ENCODE peak calls at places on chromosomes 4 and X, in seven cellular contexts. J is H9, A is IMR-90, D is neuronal stem cell, V is trophoblast cell, L is H1, T is mesenchymal stem cell. H is an unnamed sample.

GRCh38 chr4:69583543-69583942 is 55.9 kb downstream of the UGT2A2 start:
- DNase-seq in V (no peak), D (no peak), A (no peak), J (no peak), T (no peak), L (no peak), H (no peak)

GRCh38 chr4:148054275-148054674 is 322.4 kb downstream of the ARHGAP10 start:
- DNase-seq in T (no peak), A (no peak), D (no peak), J (no peak), V (no peak), L (no peak), H (no peak)

GRCh38 chr4:176781739-176782100 is 11.0 kb downstream of the VEGFC start:
- DNase-seq in V (no peak), D (no peak), J (no peak), A (no peak), L (no peak), T (no peak), H (no peak)

GRCh38 chr4:80751200-80751599 is 279.3 kb upstream of the BMP3 start:
- DNase-seq in D (no peak), V (no peak), L (no peak), T (no peak), J (peak), A (no peak), H (peak)

GRCh38 chr4:19694829-19695228 is 556.9 kb upstream of the SLIT2 start:
- DNase-seq in J (no peak), L (no peak), V (no peak), D (no peak), A (no peak), T (no peak), H (no peak)

GRCh38 chrX:21806691-21807090 is 32.7 kb upstream of the MBTPS2 start:
- DNase-seq in A (peak), T (no peak), V (peak), L (no peak), D (no peak), J (no peak), H (no peak)

GRCh38 chrX:114997779-114998178 is 19.6 kb downstream of the IL13RA2 start:
- DNase-seq in J (no peak), T (no peak), L (no peak), V (no peak), A (no peak), D (no peak), H (no peak)

GRCh38 chrX:130110379-130111219 is at the start of gene ELF4:
- DNase-seq in T (peak), L (no peak), A (peak), V (peak), D (no peak), J (no peak), H (peak)

GRCh38 chr4:113825272-113825671 is 63.7 kb upstream of the CAMK2D start:
- DNase-seq in L (no peak), V (no peak), A (no peak), T (no peak), J (no peak), D (no peak), H (no peak)

GRCh38 chr4:24871176-24871575 is 41.7 kb downstream of the CCDC149 start:
- DNase-seq in J (no peak), L (no peak), V (no peak), T (no peak), D (no peak), A (no peak), H (no peak)

GRCh38 chr4:24513718-24514117 is 70.6 kb downstream of the DHX15 start:
- DNase-seq in J (no peak), L (no peak), T (no peak), A (peak), D (no peak), V (no peak), H (no peak)

GRCh38 chr4:37717575-37717974 is 31.4 kb upstream of the RELL1 start:
- DNase-seq in T (peak), J (no peak), L (no peak), D (no peak), V (peak), A (peak), H (no peak)

GRCh38 chr4:93828830-93829530 is 427 bp downstream of the ATOH1 start:
- DNase-seq in D (peak), V (no peak), J (peak), L (peak), A (no peak), T (no peak), H (peak)

GRCh38 chr4:120443111-120443510 is 376.5 kb upstream of the MAD2L1 start:
- DNase-seq in T (no peak), J (no peak), A (no peak), L (no peak), D (no peak), V (no peak), H (no peak)

GRCh38 chr4:112031712-112032328 is 113.4 kb upstream of the FAM241A start:
- DNase-seq in L (no peak), J (no peak), D (peak), V (peak), T (peak), A (peak), H (peak)

GRCh38 chrX:135596495-135596894 is 76.0 kb downstream of the INTS6L start:
- DNase-seq in V (peak), D (peak), T (peak), J (peak), L (peak), A (peak), H (peak)

GRCh38 chr4:38688676-38689355 is 24.8 kb downstream of the KLF3 start:
- DNase-seq in A (no peak), D (no peak), L (no peak), V (no peak), J (no peak), T (no peak), H (no peak)

GRCh38 chrX:5957506-5957905 is 271.2 kb downstream of the NLGN4X start:
- DNase-seq in T (peak), A (no peak), L (no peak), D (no peak), J (no peak), V (peak), H (no peak)

GRCh38 chrX:9995855-9996339 is 28.7 kb downstream of the CLDN34 start:
- DNase-seq in V (peak), J (peak), T (peak), A (peak), D (no peak), L (peak), H (peak)

GRCh38 chr4:6460876-6461275 is 11.5 kb downstream of the PPP2R2C start:
- DNase-seq in T (no peak), L (peak), D (no peak), A (no peak), V (no peak), J (peak), H (no peak)

GRCh38 chr4:138875886-138876608 is 139.5 kb upstream of the NOCT start:
- DNase-seq in J (no peak), D (no peak), T (peak), V (peak), L (no peak), A (peak), H (peak)

GRCh38 chrX:53125506-53125905 is 31.6 kb downstream of the KANTR start:
- DNase-seq in J (no peak), V (no peak), T (no peak), A (peak), L (no peak), D (no peak), H (no peak)

GRCh38 chr4:26342328-26343040 is 21.7 kb downstream of the RBPJ start:
- DNase-seq in A (peak), T (peak), L (no peak), V (peak), J (no peak), D (no peak), H (no peak)

GRCh38 chr4:2961411-2962098 is 1.7 kb downstream of the NOP14 start:
- DNase-seq in J (peak), V (peak), A (no peak), D (peak), L (no peak), T (peak), H (peak)

GRCh38 chr4:78704981-78705757 is 71.0 kb upstream of the BMP2K start:
- DNase-seq in T (no peak), A (peak), J (no peak), D (no peak), V (no peak), L (no peak), H (no peak)

GRCh38 chr4:79638735-79639134 is 230.7 kb upstream of the GK2 start:
- DNase-seq in A (no peak), J (no peak), D (no peak), V (no peak), T (no peak), L (no peak), H (no peak)

GRCh38 chrX:151973851-151974335 is 583 bp downstream of the GABRE start:
- DNase-seq in A (no peak), D (no peak), T (peak), L (no peak), V (no peak), J (peak), H (peak)

GRCh38 chrX:13159886-13160285 is 115.5 kb upstream of the FAM9C start:
- DNase-seq in L (no peak), V (no peak), D (no peak), J (no peak), T (no peak), A (no peak), H (no peak)

GRCh38 chr4:87270144-87270543 is 49.7 kb upstream of the KLHL8 start:
- DNase-seq in D (peak), T (peak), J (peak), L (no peak), A (peak), V (peak), H (peak)

GRCh38 chr4:120749445-120750151 is 172.9 kb downstream of the PRDM5 start:
- DNase-seq in J (no peak), D (no peak), A (no peak), L (no peak), T (no peak), V (no peak), H (no peak)

GRCh38 chr4:175290401-175290800 is 372.2 kb downstream of the ADAM29 start:
- DNase-seq in A (peak), L (no peak), V (no peak), D (no peak), J (no peak), T (no peak), H (no peak)

GRCh38 chrX:150507251-150507856 is 61.1 kb upstream of the MTM1 start:
- DNase-seq in A (no peak), J (peak), T (no peak), L (peak), V (no peak), D (no peak), H (peak)

GRCh38 chr4:40856836-40857362 is 107.1 kb downstream of the NSUN7 start:
- DNase-seq in T (peak), D (peak), V (peak), A (peak), J (peak), L (peak), H (peak)

GRCh38 chr4:129043523-129043922 is 49.8 kb downstream of the SCLT1 start:
- DNase-seq in V (peak), T (peak), A (peak), D (no peak), L (no peak), J (no peak), H (peak)

GRCh38 chrX:48676893-48677270 is 6.7 kb upstream of the WAS start:
- DNase-seq in L (no peak), T (no peak), V (peak), A (no peak), D (no peak), J (peak), H (peak)

DNA sequence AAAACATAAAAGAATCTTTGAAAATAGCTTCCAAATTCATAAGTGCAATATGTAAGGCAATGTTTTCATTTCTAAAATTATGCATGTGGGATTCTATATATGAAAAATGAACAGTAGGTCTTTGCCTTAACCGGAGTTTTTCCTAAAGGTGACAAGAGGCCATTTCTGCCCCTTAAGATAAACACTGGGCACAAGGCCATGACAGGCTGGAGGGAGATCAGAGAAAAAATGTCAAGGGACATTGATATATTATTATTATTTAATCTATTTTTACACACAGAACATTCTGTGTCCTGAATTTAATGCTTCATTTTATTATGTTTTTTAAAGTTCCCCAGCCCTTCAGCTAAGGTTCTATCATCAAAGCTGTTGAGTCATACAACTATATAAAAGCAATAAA is 118.8 kb downstream of the CHM start:
- DNase-seq in J (no peak), A (no peak), D (no peak), T (no peak), V (no peak), L (no peak), H (no peak)
- H2AK5ac ChIP-seq in J (no peak), A (no peak), D (no peak), T (no peak), V (no peak), L (no peak), H (no peak)

DNA sequence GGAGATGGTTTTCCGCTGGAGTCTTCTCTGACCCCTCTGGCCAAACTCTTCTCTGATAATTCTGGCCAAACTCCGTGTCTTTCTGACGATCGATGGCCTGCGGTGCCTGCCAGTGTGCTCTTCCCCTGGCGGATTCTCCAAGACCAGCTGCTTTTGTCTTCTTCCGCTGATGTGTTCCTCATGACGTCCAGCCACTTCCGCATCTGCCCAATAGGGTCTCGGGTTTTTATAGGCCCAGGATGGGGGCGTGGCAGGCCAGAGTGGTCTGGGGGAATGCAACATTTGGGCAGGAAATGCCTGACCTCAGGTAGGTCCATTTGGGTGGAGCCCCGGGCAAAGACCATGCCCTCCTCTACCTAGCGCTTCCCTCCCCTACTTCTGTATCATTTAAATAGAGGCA is 1542.1 kb downstream of the STIM2 start:
- DNase-seq in A (no peak), D (no peak), J (no peak), T (no peak), L (no peak), V (no peak), H (no peak)
- H3K4ac ChIP-seq in A (no peak), D (no peak), J (no peak), T (no peak), L (no peak), V (no peak), H (no peak)

DNA sequence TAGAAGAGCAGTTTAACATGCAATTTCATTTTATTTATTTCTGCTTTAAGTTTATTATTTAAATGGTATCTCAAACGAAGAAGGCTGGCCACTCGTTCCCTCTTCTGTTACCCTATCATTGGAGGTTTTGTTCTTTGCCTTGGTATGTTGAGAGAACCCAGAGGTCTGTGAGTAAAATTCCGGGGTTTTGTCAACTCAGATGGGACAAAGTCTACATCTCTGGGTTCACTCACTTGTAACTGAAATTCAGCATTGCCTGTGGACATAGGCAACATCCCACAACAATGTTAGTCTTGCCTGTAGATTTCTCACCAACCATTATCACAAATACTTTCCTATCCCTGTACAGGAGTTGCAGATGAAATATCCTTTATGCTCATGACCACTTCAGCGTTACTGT is 33.6 kb upstream of the CD99 start:
- DNase-seq in D (no peak), J (no peak), L (no peak), T (no peak), V (no peak), A (no peak), H (no peak)
- H2AK5ac ChIP-seq in D (no peak), J (no peak), L (no peak), T (no peak), V (no peak), A (no peak), H (no peak)

GRCh38 chr4:73709461-73710033 is 30.8 kb upstream of the CXCL8 start:
- DNase-seq in L (no peak), T (no peak), D (no peak), V (no peak), J (no peak), A (no peak), H (no peak)
- H3K4ac ChIP-seq in L (no peak), T (no peak), D (no peak), V (no peak), J (no peak), A (peak), H (no peak)

DNA sequence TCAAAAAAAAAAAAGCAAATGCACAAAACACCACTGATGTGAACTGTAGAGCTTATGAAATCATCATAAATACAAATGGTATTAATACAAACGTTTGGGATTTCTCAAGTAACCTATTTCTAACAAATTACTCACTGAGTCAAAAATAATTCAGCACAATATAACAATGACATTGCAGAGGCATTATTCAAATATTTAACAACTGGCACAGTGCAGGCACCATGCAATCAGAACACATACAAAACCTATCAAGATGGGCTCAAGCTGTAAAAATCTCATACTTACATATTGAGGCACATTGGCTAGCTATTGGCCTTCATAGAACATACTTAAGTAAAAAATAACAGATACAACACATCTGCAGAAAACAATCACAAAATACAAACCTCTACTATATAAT is 81.1 kb downstream of the LRBA start:
- DNase-seq in T (no peak), A (no peak), D (no peak), J (no peak), V (no peak), L (no peak), H (no peak)
- H2AK5ac ChIP-seq in T (no peak), A (no peak), D (no peak), J (no peak), V (no peak), L (no peak), H (no peak)

H was measured in mesendoderm.